ENCODE peak calls at places on chromosomes 5 and 9, in ten cellular contexts. One of them, this sample, is unnamed.

GRCh38 chr5:142320427-142320732 is 4.4 kb downstream of the SPRY4 start:
- DNase-seq in transverse colon: no peak
- DNase-seq in mammary epithelial cell: no peak
- DNase-seq in A549: no peak
- DNase-seq in IMR-90: no peak
- DNase-seq in lung: no peak
- DNase-seq in HCT116: no peak
- DNase-seq in choroid plexus epithelial cell: peak
- DNase-seq in breast epithelium: no peak
- DNase-seq in left lung: no peak
- DNase-seq in this sample: no peak

GRCh38 chr5:125258610-125259009 is 512.2 kb upstream of the ZNF608 start:
- DNase-seq in transverse colon: peak
- DNase-seq in mammary epithelial cell: no peak
- DNase-seq in A549: no peak
- DNase-seq in IMR-90: no peak
- DNase-seq in lung: no peak
- DNase-seq in HCT116: no peak
- DNase-seq in choroid plexus epithelial cell: no peak
- DNase-seq in breast epithelium: no peak
- DNase-seq in left lung: no peak
- DNase-seq in this sample: no peak

GRCh38 chr5:132459983-132460834 is 30.4 kb downstream of the IRF1 start:
- DNase-seq in transverse colon: peak
- DNase-seq in mammary epithelial cell: no peak
- DNase-seq in A549: no peak
- DNase-seq in IMR-90: no peak
- DNase-seq in lung: peak
- DNase-seq in HCT116: no peak
- DNase-seq in choroid plexus epithelial cell: peak
- DNase-seq in breast epithelium: no peak
- DNase-seq in left lung: no peak
- DNase-seq in this sample: no peak

GRCh38 chr5:168023190-168023589 is 268.3 kb upstream of the WWC1 start:
- DNase-seq in transverse colon: peak
- DNase-seq in mammary epithelial cell: no peak
- DNase-seq in A549: no peak
- DNase-seq in IMR-90: no peak
- DNase-seq in lung: no peak
- DNase-seq in HCT116: no peak
- DNase-seq in choroid plexus epithelial cell: no peak
- DNase-seq in breast epithelium: no peak
- DNase-seq in left lung: no peak
- DNase-seq in this sample: no peak

GRCh38 chr9:86741311-86742215 is 205.7 kb downstream of the GAS1 start:
- DNase-seq in transverse colon: no peak
- DNase-seq in mammary epithelial cell: peak
- DNase-seq in A549: no peak
- DNase-seq in IMR-90: peak
- DNase-seq in lung: no peak
- DNase-seq in HCT116: peak
- DNase-seq in choroid plexus epithelial cell: peak
- DNase-seq in breast epithelium: no peak
- DNase-seq in left lung: no peak
- DNase-seq in this sample: peak

GRCh38 chr9:137049544-137050449 is 3.8 kb upstream of the NPDC1 start:
- DNase-seq in transverse colon: peak
- DNase-seq in mammary epithelial cell: no peak
- DNase-seq in A549: peak
- DNase-seq in IMR-90: peak
- DNase-seq in lung: no peak
- DNase-seq in HCT116: no peak
- DNase-seq in choroid plexus epithelial cell: peak
- DNase-seq in breast epithelium: no peak
- DNase-seq in left lung: no peak
- DNase-seq in this sample: no peak

GRCh38 chr9:134419684-134420076 is 93.4 kb downstream of the RXRA start:
- DNase-seq in transverse colon: no peak
- DNase-seq in mammary epithelial cell: no peak
- DNase-seq in A549: peak
- DNase-seq in IMR-90: no peak
- DNase-seq in lung: no peak
- DNase-seq in HCT116: no peak
- DNase-seq in choroid plexus epithelial cell: no peak
- DNase-seq in breast epithelium: no peak
- DNase-seq in left lung: no peak
- DNase-seq in this sample: no peak

GRCh38 chr5:72624641-72625236 is 117.5 kb upstream of the ZNF366 start:
- DNase-seq in transverse colon: no peak
- DNase-seq in mammary epithelial cell: no peak
- DNase-seq in A549: no peak
- DNase-seq in IMR-90: peak
- DNase-seq in lung: no peak
- DNase-seq in HCT116: no peak
- DNase-seq in choroid plexus epithelial cell: peak
- DNase-seq in breast epithelium: no peak
- DNase-seq in left lung: no peak
- DNase-seq in this sample: peak

GRCh38 chr9:555493-555892 is 286.0 kb upstream of the DMRT1 start:
- DNase-seq in transverse colon: no peak
- DNase-seq in mammary epithelial cell: peak
- DNase-seq in A549: no peak
- DNase-seq in IMR-90: no peak
- DNase-seq in lung: no peak
- DNase-seq in HCT116: no peak
- DNase-seq in choroid plexus epithelial cell: no peak
- DNase-seq in breast epithelium: no peak
- DNase-seq in left lung: no peak
- DNase-seq in this sample: no peak

GRCh38 chr5:172114875-172115422 is 73.1 kb downstream of the STK10 start:
- DNase-seq in transverse colon: peak
- DNase-seq in mammary epithelial cell: no peak
- DNase-seq in A549: no peak
- DNase-seq in IMR-90: no peak
- DNase-seq in lung: peak
- DNase-seq in HCT116: no peak
- DNase-seq in choroid plexus epithelial cell: no peak
- DNase-seq in breast epithelium: no peak
- DNase-seq in left lung: peak
- DNase-seq in this sample: no peak

DNA sequence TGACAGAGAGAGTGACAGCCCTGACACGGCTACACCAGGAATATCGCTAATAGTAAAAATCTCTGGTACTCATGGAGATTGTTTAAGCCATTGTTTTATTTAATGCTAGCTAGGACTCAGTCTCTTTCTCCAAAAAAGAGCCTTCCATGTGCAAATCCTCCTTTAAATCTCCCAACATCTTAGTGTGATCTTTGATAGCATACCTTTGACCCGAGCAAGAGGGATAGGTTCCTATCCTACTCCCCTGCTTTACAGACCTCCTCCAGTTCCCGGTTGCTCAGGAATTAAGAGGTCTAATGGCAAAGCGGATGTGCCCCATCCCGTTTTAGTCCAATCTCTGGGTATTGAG is 663 bp upstream of the FRMD3 start:
- DNase-seq in transverse colon: no peak
- DNase-seq in mammary epithelial cell: no peak
- DNase-seq in A549: no peak
- DNase-seq in IMR-90: no peak
- DNase-seq in lung: no peak
- DNase-seq in HCT116: no peak
- DNase-seq in choroid plexus epithelial cell: no peak
- DNase-seq in breast epithelium: no peak
- DNase-seq in left lung: no peak
- DNase-seq in this sample: no peak
- H3K4me3 ChIP-seq in transverse colon: peak
- H3K4me3 ChIP-seq in mammary epithelial cell: peak
- H3K4me3 ChIP-seq in A549: peak
- H3K4me3 ChIP-seq in IMR-90: peak
- H3K4me3 ChIP-seq in lung: no peak
- H3K4me3 ChIP-seq in HCT116: peak
- H3K4me3 ChIP-seq in choroid plexus epithelial cell: peak
- H3K4me3 ChIP-seq in breast epithelium: peak
- H3K4me3 ChIP-seq in left lung: peak
- H3K4me3 ChIP-seq in this sample: peak

GRCh38 chr5:159990506-159990905 is 18.4 kb upstream of the TTC1 start:
- DNase-seq in transverse colon: no peak
- DNase-seq in mammary epithelial cell: no peak
- DNase-seq in A549: no peak
- DNase-seq in IMR-90: no peak
- DNase-seq in lung: no peak
- DNase-seq in HCT116: no peak
- DNase-seq in choroid plexus epithelial cell: peak
- DNase-seq in breast epithelium: no peak
- DNase-seq in left lung: no peak
- DNase-seq in this sample: no peak

GRCh38 chr5:159982421-159983173 is 26.3 kb upstream of the TTC1 start:
- DNase-seq in transverse colon: no peak
- DNase-seq in mammary epithelial cell: peak
- DNase-seq in A549: no peak
- DNase-seq in IMR-90: no peak
- DNase-seq in lung: no peak
- DNase-seq in HCT116: no peak
- DNase-seq in choroid plexus epithelial cell: no peak
- DNase-seq in breast epithelium: no peak
- DNase-seq in left lung: no peak
- DNase-seq in this sample: no peak

GRCh38 chr5:159992566-159992965 is 16.4 kb upstream of the TTC1 start:
- DNase-seq in transverse colon: no peak
- DNase-seq in mammary epithelial cell: no peak
- DNase-seq in A549: no peak
- DNase-seq in IMR-90: no peak
- DNase-seq in lung: no peak
- DNase-seq in HCT116: no peak
- DNase-seq in choroid plexus epithelial cell: no peak
- DNase-seq in breast epithelium: no peak
- DNase-seq in left lung: no peak
- DNase-seq in this sample: no peak

GRCh38 chr5:159987031-159987674 is 21.8 kb upstream of the TTC1 start:
- DNase-seq in transverse colon: peak
- DNase-seq in mammary epithelial cell: peak
- DNase-seq in A549: peak
- DNase-seq in IMR-90: peak
- DNase-seq in lung: peak
- DNase-seq in HCT116: peak
- DNase-seq in choroid plexus epithelial cell: peak
- DNase-seq in breast epithelium: peak
- DNase-seq in left lung: peak
- DNase-seq in this sample: no peak
- TF ChIP-seq CTCF in transverse colon: peak
- TF ChIP-seq CTCF in mammary epithelial cell: peak
- TF ChIP-seq CTCF in A549: peak
- TF ChIP-seq CTCF in IMR-90: peak
- TF ChIP-seq CTCF in lung: peak
- TF ChIP-seq CTCF in HCT116: peak
- TF ChIP-seq CTCF in choroid plexus epithelial cell: peak
- TF ChIP-seq CTCF in breast epithelium: peak
- TF ChIP-seq CTCF in left lung: peak
- TF ChIP-seq CTCF in this sample: peak

DNA sequence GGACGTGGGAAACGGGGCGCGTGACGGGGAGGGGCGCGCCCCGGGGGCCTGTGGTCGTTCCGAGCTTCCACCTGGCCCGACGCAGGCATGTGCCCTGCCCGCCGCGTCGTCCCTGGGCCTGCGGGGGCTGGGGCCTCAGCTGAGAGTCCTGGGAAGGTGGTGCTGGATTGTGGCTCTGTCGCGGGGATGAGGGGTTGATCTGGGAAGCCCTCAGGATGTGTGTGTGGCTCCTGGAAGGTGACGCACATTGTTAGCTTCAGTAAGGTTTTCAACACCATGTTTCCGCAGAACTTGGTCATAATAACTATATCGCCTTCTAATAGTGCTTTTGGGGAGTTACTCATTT is 589.1 kb downstream of the MTRR start:
- DNase-seq in transverse colon: no peak
- DNase-seq in mammary epithelial cell: peak
- DNase-seq in A549: no peak
- DNase-seq in IMR-90: peak
- DNase-seq in lung: no peak
- DNase-seq in HCT116: no peak
- DNase-seq in choroid plexus epithelial cell: peak
- DNase-seq in breast epithelium: no peak
- DNase-seq in left lung: no peak
- DNase-seq in this sample: no peak
- H3K4me3 ChIP-seq in transverse colon: peak
- H3K4me3 ChIP-seq in mammary epithelial cell: peak
- H3K4me3 ChIP-seq in A549: peak
- H3K4me3 ChIP-seq in IMR-90: peak
- H3K4me3 ChIP-seq in lung: peak
- H3K4me3 ChIP-seq in HCT116: no peak
- H3K4me3 ChIP-seq in choroid plexus epithelial cell: peak
- H3K4me3 ChIP-seq in breast epithelium: peak
- H3K4me3 ChIP-seq in left lung: peak
- H3K4me3 ChIP-seq in this sample: peak

GRCh38 chr9:97849980-97850379 is 3.0 kb upstream of the FOXE1 start:
- DNase-seq in transverse colon: no peak
- DNase-seq in mammary epithelial cell: no peak
- DNase-seq in A549: no peak
- DNase-seq in IMR-90: no peak
- DNase-seq in lung: no peak
- DNase-seq in HCT116: no peak
- DNase-seq in choroid plexus epithelial cell: no peak
- DNase-seq in breast epithelium: no peak
- DNase-seq in left lung: no peak
- DNase-seq in this sample: no peak

GRCh38 chr9:97848582-97849237 is 4.3 kb upstream of the FOXE1 start:
- DNase-seq in transverse colon: no peak
- DNase-seq in mammary epithelial cell: no peak
- DNase-seq in A549: no peak
- DNase-seq in IMR-90: peak
- DNase-seq in lung: peak
- DNase-seq in HCT116: no peak
- DNase-seq in choroid plexus epithelial cell: no peak
- DNase-seq in breast epithelium: no peak
- DNase-seq in left lung: peak
- DNase-seq in this sample: no peak

GRCh38 chr9:97847474-97848236 is 5.4 kb upstream of the FOXE1 start:
- DNase-seq in transverse colon: no peak
- DNase-seq in mammary epithelial cell: no peak
- DNase-seq in A549: no peak
- DNase-seq in IMR-90: no peak
- DNase-seq in lung: no peak
- DNase-seq in HCT116: no peak
- DNase-seq in choroid plexus epithelial cell: no peak
- DNase-seq in breast epithelium: no peak
- DNase-seq in left lung: no peak
- DNase-seq in this sample: no peak

GRCh38 chr9:97846347-97846746 is 6.7 kb upstream of the FOXE1 start:
- DNase-seq in transverse colon: no peak
- DNase-seq in mammary epithelial cell: no peak
- DNase-seq in A549: no peak
- DNase-seq in IMR-90: no peak
- DNase-seq in lung: no peak
- DNase-seq in HCT116: no peak
- DNase-seq in choroid plexus epithelial cell: no peak
- DNase-seq in breast epithelium: no peak
- DNase-seq in left lung: no peak
- DNase-seq in this sample: no peak

DNA sequence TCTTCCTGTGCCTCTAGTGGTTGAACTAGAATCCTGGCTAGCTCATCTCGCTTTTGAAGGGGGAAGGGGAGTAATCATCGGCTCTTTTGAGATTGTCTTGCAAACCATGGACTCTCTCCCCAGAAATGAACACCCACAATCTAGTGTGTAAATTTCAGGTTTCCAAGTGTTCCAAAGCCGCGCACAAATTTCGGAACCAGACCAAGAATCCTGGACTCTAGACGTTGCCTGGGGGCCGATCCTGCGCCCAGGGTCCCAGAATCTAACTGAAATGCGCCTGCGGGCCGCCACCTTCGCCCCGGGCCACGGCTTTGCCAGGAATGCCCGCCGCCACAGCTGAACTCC is 4.8 kb upstream of the FOXE1 start:
- DNase-seq in transverse colon: no peak
- DNase-seq in mammary epithelial cell: no peak
- DNase-seq in A549: no peak
- DNase-seq in IMR-90: no peak
- DNase-seq in lung: no peak
- DNase-seq in HCT116: no peak
- DNase-seq in choroid plexus epithelial cell: no peak
- DNase-seq in breast epithelium: no peak
- DNase-seq in left lung: no peak
- DNase-seq in this sample: no peak
- TF ChIP-seq CTCF in transverse colon: no peak
- TF ChIP-seq CTCF in mammary epithelial cell: peak
- TF ChIP-seq CTCF in A549: no peak
- TF ChIP-seq CTCF in IMR-90: peak
- TF ChIP-seq CTCF in lung: no peak
- TF ChIP-seq CTCF in HCT116: no peak
- TF ChIP-seq CTCF in choroid plexus epithelial cell: no peak
- TF ChIP-seq CTCF in breast epithelium: no peak
- TF ChIP-seq CTCF in left lung: no peak
- TF ChIP-seq CTCF in this sample: peak

This sample was measured in HFF-Myc.